ENCODE peak calls at places on chromosomes 12 and 14, in ten cellular contexts. One of them, this sample, is unnamed.

GRCh38 chr12:89525002-89525823 is 617 bp upstream of the GALNT4 start:
- DNase-seq in endothelial cell of umbilical vein: peak; percentile 14
- DNase-seq in SK-N-SH: peak; percentile 73
- DNase-seq in sigmoid colon: peak; percentile 72
- DNase-seq in stomach: peak; percentile 52
- DNase-seq in spleen: peak; percentile 92
- DNase-seq in H1: peak; percentile 78
- DNase-seq in Panc1: no peak
- DNase-seq in HL-60: peak; percentile 51
- DNase-seq in transverse colon: peak; percentile 75
- DNase-seq in this sample: peak; percentile 91

GRCh38 chr12:49232940-49233841 is 31.7 kb upstream of the TUBA1C start:
- DNase-seq in H1: peak; percentile 66
- DNase-seq in transverse colon: peak; percentile 28
- DNase-seq in stomach: peak; percentile 37
- DNase-seq in endothelial cell of umbilical vein: peak; percentile 71
- DNase-seq in spleen: peak; percentile 82
- DNase-seq in sigmoid colon: peak; percentile 80
- DNase-seq in SK-N-SH: peak; percentile 64
- DNase-seq in HL-60: peak; percentile 28
- DNase-seq in Panc1: no peak
- DNase-seq in this sample: peak; percentile 30

GRCh38 chr12:46266382-46266791 is 2.5 kb downstream of the SLC38A1 start:
- DNase-seq in stomach: no peak
- DNase-seq in HL-60: peak; percentile 21
- DNase-seq in Panc1: no peak
- DNase-seq in H1: no peak
- DNase-seq in spleen: no peak
- DNase-seq in endothelial cell of umbilical vein: peak; percentile 37
- DNase-seq in sigmoid colon: no peak
- DNase-seq in transverse colon: peak; percentile 63
- DNase-seq in SK-N-SH: peak; percentile 41
- DNase-seq in this sample: no peak

GRCh38 chr12:49369723-49370145 is 2.5 kb downstream of the SPATS2 start:
- DNase-seq in stomach: peak; percentile 43
- DNase-seq in HL-60: peak; percentile 55
- DNase-seq in spleen: no peak
- DNase-seq in H1: no peak
- DNase-seq in transverse colon: peak; percentile 63
- DNase-seq in SK-N-SH: peak; percentile 44
- DNase-seq in sigmoid colon: no peak
- DNase-seq in Panc1: no peak
- DNase-seq in endothelial cell of umbilical vein: peak; percentile 58
- DNase-seq in this sample: no peak

GRCh38 chr14:33186656-33187055 is 248.0 kb downstream of the NPAS3 start:
- DNase-seq in H1: no peak
- DNase-seq in SK-N-SH: no peak
- DNase-seq in spleen: no peak
- DNase-seq in Panc1: no peak
- DNase-seq in HL-60: no peak
- DNase-seq in stomach: no peak
- DNase-seq in transverse colon: no peak
- DNase-seq in endothelial cell of umbilical vein: no peak
- DNase-seq in sigmoid colon: no peak
- DNase-seq in this sample: no peak

GRCh38 chr12:87660987-87661769 is 368.0 kb downstream of the C12orf50 start:
- DNase-seq in endothelial cell of umbilical vein: no peak
- DNase-seq in sigmoid colon: no peak
- DNase-seq in Panc1: no peak
- DNase-seq in spleen: no peak
- DNase-seq in SK-N-SH: no peak
- DNase-seq in transverse colon: no peak
- DNase-seq in stomach: no peak
- DNase-seq in H1: no peak
- DNase-seq in HL-60: no peak
- DNase-seq in this sample: no peak

GRCh38 chr14:76715102-76715926 is 46.0 kb upstream of the VASH1 start:
- DNase-seq in transverse colon: no peak
- DNase-seq in sigmoid colon: no peak
- DNase-seq in HL-60: no peak
- DNase-seq in spleen: no peak
- DNase-seq in SK-N-SH: no peak
- DNase-seq in H1: peak; percentile 4
- DNase-seq in endothelial cell of umbilical vein: peak; percentile 73
- DNase-seq in Panc1: no peak
- DNase-seq in stomach: no peak
- DNase-seq in this sample: no peak

GRCh38 chr14:66708262-66708661 is 200.3 kb downstream of the GPHN start:
- DNase-seq in stomach: no peak
- DNase-seq in H1: no peak
- DNase-seq in Panc1: no peak
- DNase-seq in spleen: no peak
- DNase-seq in HL-60: no peak
- DNase-seq in transverse colon: no peak
- DNase-seq in SK-N-SH: no peak
- DNase-seq in endothelial cell of umbilical vein: peak; percentile 30
- DNase-seq in sigmoid colon: no peak
- DNase-seq in this sample: no peak

GRCh38 chr14:88473791-88474190 is 81.0 kb downstream of the PTPN21 start:
- DNase-seq in spleen: no peak
- DNase-seq in H1: no peak
- DNase-seq in sigmoid colon: no peak
- DNase-seq in transverse colon: no peak
- DNase-seq in stomach: no peak
- DNase-seq in Panc1: no peak
- DNase-seq in HL-60: no peak
- DNase-seq in SK-N-SH: no peak
- DNase-seq in endothelial cell of umbilical vein: no peak
- DNase-seq in this sample: no peak

GRCh38 chr14:64363265-64363840 is 24.8 kb upstream of the MTHFD1 start:
- DNase-seq in spleen: no peak
- DNase-seq in H1: no peak
- DNase-seq in sigmoid colon: no peak
- DNase-seq in transverse colon: no peak
- DNase-seq in Panc1: no peak
- DNase-seq in endothelial cell of umbilical vein: peak; percentile 9
- DNase-seq in SK-N-SH: no peak
- DNase-seq in stomach: no peak
- DNase-seq in HL-60: no peak
- DNase-seq in this sample: no peak

GRCh38 chr14:88516742-88517418 is 37.9 kb downstream of the PTPN21 start:
- DNase-seq in endothelial cell of umbilical vein: no peak
- DNase-seq in stomach: no peak
- DNase-seq in HL-60: no peak
- DNase-seq in H1: no peak
- DNase-seq in transverse colon: peak; percentile 19
- DNase-seq in spleen: no peak
- DNase-seq in sigmoid colon: no peak
- DNase-seq in Panc1: no peak
- DNase-seq in SK-N-SH: no peak
- DNase-seq in this sample: no peak

GRCh38 chr14:92724516-92725340 is 23.7 kb downstream of the LGMN start:
- DNase-seq in transverse colon: peak; percentile 38
- DNase-seq in H1: no peak
- DNase-seq in stomach: peak; percentile 40
- DNase-seq in HL-60: no peak
- DNase-seq in SK-N-SH: no peak
- DNase-seq in spleen: no peak
- DNase-seq in endothelial cell of umbilical vein: no peak
- DNase-seq in Panc1: no peak
- DNase-seq in sigmoid colon: no peak
- DNase-seq in this sample: no peak

GRCh38 chr12:130644566-130644965 is 71.5 kb downstream of the RIMBP2 start:
- DNase-seq in spleen: no peak
- DNase-seq in stomach: no peak
- DNase-seq in transverse colon: no peak
- DNase-seq in sigmoid colon: peak; percentile 33
- DNase-seq in HL-60: no peak
- DNase-seq in SK-N-SH: no peak
- DNase-seq in H1: no peak
- DNase-seq in endothelial cell of umbilical vein: no peak
- DNase-seq in Panc1: no peak
- DNase-seq in this sample: no peak

GRCh38 chr12:126627596-126627995 is 1562.4 kb downstream of the AACS start:
- DNase-seq in transverse colon: no peak
- DNase-seq in H1: no peak
- DNase-seq in HL-60: no peak
- DNase-seq in endothelial cell of umbilical vein: no peak
- DNase-seq in SK-N-SH: no peak
- DNase-seq in stomach: no peak
- DNase-seq in Panc1: no peak
- DNase-seq in sigmoid colon: no peak
- DNase-seq in spleen: no peak
- DNase-seq in this sample: no peak
- H3K27ac ChIP-seq in transverse colon: no peak overlapping the region
- H3K27ac ChIP-seq in H1: no peak overlapping the region
- H3K27ac ChIP-seq in HL-60: no peak overlapping the region
- H3K27ac ChIP-seq in endothelial cell of umbilical vein: no peak overlapping the region
- H3K27ac ChIP-seq in SK-N-SH: no peak overlapping the region
- H3K27ac ChIP-seq in stomach: no peak overlapping the region
- H3K27ac ChIP-seq in Panc1: no peak overlapping the region
- H3K27ac ChIP-seq in sigmoid colon: no peak overlapping the region
- H3K27ac ChIP-seq in spleen: no peak overlapping the region
- H3K27ac ChIP-seq in this sample: no peak overlapping the region

GRCh38 chr14:69611264-69612013 is at the start of gene SUSD6:
- DNase-seq in stomach: peak; percentile 94
- DNase-seq in Panc1: no peak
- DNase-seq in HL-60: peak; percentile 78
- DNase-seq in H1: peak; percentile 77
- DNase-seq in sigmoid colon: peak; percentile 96
- DNase-seq in SK-N-SH: peak; percentile 98
- DNase-seq in spleen: peak; percentile 98
- DNase-seq in transverse colon: peak; percentile 94
- DNase-seq in endothelial cell of umbilical vein: peak; percentile 85
- DNase-seq in this sample: peak; percentile 94
- TF ChIP-seq POLR2AphosphoS5 in stomach: peak; percentile 70
- TF ChIP-seq POLR2AphosphoS5 in Panc1: no peak
- TF ChIP-seq POLR2AphosphoS5 in HL-60: no peak
- TF ChIP-seq POLR2AphosphoS5 in H1: no peak
- TF ChIP-seq POLR2AphosphoS5 in sigmoid colon: peak; percentile 95
- TF ChIP-seq POLR2AphosphoS5 in SK-N-SH: no peak
- TF ChIP-seq POLR2AphosphoS5 in spleen: peak; percentile 95
- TF ChIP-seq POLR2AphosphoS5 in transverse colon: peak; percentile 94
- TF ChIP-seq POLR2AphosphoS5 in endothelial cell of umbilical vein: peak; percentile 31
- TF ChIP-seq POLR2AphosphoS5 in this sample: peak; percentile 92

GRCh38 chr12:51907083-51907863 is at the start of gene ACVRL1:
- DNase-seq in transverse colon: peak; percentile 61
- DNase-seq in stomach: no peak
- DNase-seq in sigmoid colon: peak; percentile 69
- DNase-seq in H1: no peak
- DNase-seq in endothelial cell of umbilical vein: peak; percentile 59
- DNase-seq in Panc1: no peak
- DNase-seq in HL-60: no peak
- DNase-seq in spleen: peak; percentile 73
- DNase-seq in SK-N-SH: no peak
- DNase-seq in this sample: no peak
- H3K4me3 ChIP-seq in transverse colon: peak within 1 kb of the TSS; percentile 59
- H3K4me3 ChIP-seq in stomach: peak within 1 kb of the TSS; percentile 53
- H3K4me3 ChIP-seq in sigmoid colon: peak within 1 kb of the TSS; percentile 52
- H3K4me3 ChIP-seq in H1: peak within 1 kb of the TSS; percentile 2
- H3K4me3 ChIP-seq in endothelial cell of umbilical vein: peak within 1 kb of the TSS; percentile 86
- H3K4me3 ChIP-seq in Panc1: no peak within 1 kb of the TSS
- H3K4me3 ChIP-seq in HL-60: no peak within 1 kb of the TSS
- H3K4me3 ChIP-seq in spleen: peak within 1 kb of the TSS; percentile 47
- H3K4me3 ChIP-seq in SK-N-SH: no peak within 1 kb of the TSS
- H3K4me3 ChIP-seq in this sample: peak within 1 kb of the TSS; percentile 31

GRCh38 chr12:123442774-123443173 is 6.3 kb upstream of the RILPL2 start:
- DNase-seq in stomach: no peak
- DNase-seq in H1: no peak
- DNase-seq in SK-N-SH: no peak
- DNase-seq in endothelial cell of umbilical vein: no peak
- DNase-seq in spleen: no peak
- DNase-seq in sigmoid colon: no peak
- DNase-seq in HL-60: peak; percentile 65
- DNase-seq in transverse colon: no peak
- DNase-seq in Panc1: no peak
- DNase-seq in this sample: no peak

GRCh38 chr12:123444396-123445026 is 8.0 kb upstream of the RILPL2 start:
- DNase-seq in stomach: no peak
- DNase-seq in HL-60: no peak
- DNase-seq in SK-N-SH: no peak
- DNase-seq in spleen: no peak
- DNase-seq in Panc1: no peak
- DNase-seq in H1: no peak
- DNase-seq in endothelial cell of umbilical vein: peak; percentile 78
- DNase-seq in transverse colon: no peak
- DNase-seq in sigmoid colon: no peak
- DNase-seq in this sample: no peak

GRCh38 chr12:123441523-123442164 is 5.2 kb upstream of the RILPL2 start:
- DNase-seq in transverse colon: no peak
- DNase-seq in HL-60: no peak
- DNase-seq in stomach: no peak
- DNase-seq in H1: no peak
- DNase-seq in spleen: no peak
- DNase-seq in endothelial cell of umbilical vein: no peak
- DNase-seq in SK-N-SH: no peak
- DNase-seq in Panc1: no peak
- DNase-seq in sigmoid colon: no peak
- DNase-seq in this sample: no peak

GRCh38 chr12:123449103-123449736 is 8.7 kb upstream of the SNRNP35 start:
- DNase-seq in SK-N-SH: no peak
- DNase-seq in spleen: no peak
- DNase-seq in HL-60: no peak
- DNase-seq in endothelial cell of umbilical vein: no peak
- DNase-seq in Panc1: no peak
- DNase-seq in H1: no peak
- DNase-seq in stomach: no peak
- DNase-seq in transverse colon: no peak
- DNase-seq in sigmoid colon: no peak
- DNase-seq in this sample: no peak

DNA sequence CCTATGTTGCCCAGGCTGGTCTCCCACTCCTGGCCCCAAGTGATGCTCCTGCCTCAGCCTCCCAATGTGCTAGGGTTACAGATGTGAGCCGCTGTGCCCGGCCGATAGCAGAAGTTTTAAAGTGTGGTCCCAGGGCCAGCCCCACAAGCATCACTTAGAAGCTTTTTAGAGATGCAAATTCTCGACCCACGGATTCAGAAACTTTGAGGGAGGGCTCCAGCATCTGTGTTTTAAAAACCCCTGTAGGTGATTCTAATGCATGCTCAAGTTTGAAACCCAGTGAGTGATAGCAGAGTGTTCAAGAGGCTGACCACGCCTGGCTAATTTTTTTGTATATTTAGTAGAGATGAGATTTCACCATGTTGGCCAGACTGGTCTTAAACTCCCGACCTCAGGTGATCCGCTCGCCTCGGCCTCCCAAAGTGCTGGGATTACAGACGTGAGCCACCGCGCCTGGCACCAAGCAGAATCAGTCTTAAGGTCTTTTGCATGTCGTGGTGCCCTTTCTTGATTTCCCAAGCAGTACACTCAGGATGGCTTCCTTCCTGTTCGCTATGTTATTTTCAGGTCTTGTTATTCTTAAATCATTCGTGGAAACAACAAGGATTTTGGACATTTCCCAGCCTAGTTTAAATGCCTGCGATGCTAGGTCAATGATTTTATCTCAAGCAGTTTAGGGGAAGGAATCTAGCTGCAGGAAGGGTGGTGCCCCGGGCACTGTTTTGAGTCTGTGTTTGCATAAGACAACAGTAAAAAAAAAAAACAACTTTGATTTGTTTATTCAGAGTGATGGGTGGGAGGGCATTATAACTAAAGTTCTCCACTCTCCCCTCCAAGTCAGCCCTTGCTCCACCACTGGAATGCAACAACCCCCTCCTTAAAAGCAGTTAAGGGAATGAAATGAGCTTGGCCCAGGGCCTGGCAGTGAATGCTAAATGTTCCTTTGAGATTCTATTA is 9.2 kb upstream of the RILPL2 start:
- DNase-seq in spleen: no peak
- DNase-seq in transverse colon: no peak
- DNase-seq in HL-60: no peak
- DNase-seq in H1: no peak
- DNase-seq in SK-N-SH: no peak
- DNase-seq in stomach: peak; percentile 54
- DNase-seq in endothelial cell of umbilical vein: peak; percentile 94
- DNase-seq in Panc1: no peak
- DNase-seq in sigmoid colon: no peak
- DNase-seq in this sample: peak; percentile 61
- H3K27ac ChIP-seq in spleen: peak overlapping the region; percentile 82
- H3K27ac ChIP-seq in transverse colon: peak overlapping the region; percentile 41
- H3K27ac ChIP-seq in HL-60: peak overlapping the region; percentile 34
- H3K27ac ChIP-seq in H1: no peak overlapping the region
- H3K27ac ChIP-seq in SK-N-SH: peak overlapping the region; percentile 34
- H3K27ac ChIP-seq in stomach: peak overlapping the region; percentile 78
- H3K27ac ChIP-seq in endothelial cell of umbilical vein: peak overlapping the region; percentile 68
- H3K27ac ChIP-seq in Panc1: peak overlapping the region; percentile 64
- H3K27ac ChIP-seq in sigmoid colon: peak overlapping the region; percentile 55
- H3K27ac ChIP-seq in this sample: peak overlapping the region; percentile 80

This sample was measured in upper lobe of left lung.